ENCODE peak calls at places on chromosomes 3 and 15, in nine cellular contexts. R is endodermal cell, T is A673, A is colonic mucosa, Z is cardiac fibroblast, X is WERI-Rb-1, G is left ventricle myocardium inferior, J is GM13976, P is nephron progenitor cell. V is an unnamed sample.

GRCh38 chr3:152376351-152377183 is 107.8 kb downstream of the MBNL1 start:
- DNase-seq in T (no peak), X (no peak), A (no peak), R (no peak), P (no peak), G (no peak), Z (peak), J (peak), V (no peak)

GRCh38 chr3:8482960-8483665 is 18.5 kb upstream of the LMCD1 start:
- DNase-seq in R (no peak), T (peak), Z (peak), J (no peak), A (peak), P (no peak), X (no peak), G (peak), V (peak)

GRCh38 chr3:77667901-77668300 is 628.0 kb downstream of the ROBO2 start:
- DNase-seq in R (no peak), G (no peak), J (no peak), A (no peak), Z (no peak), T (no peak), X (no peak), P (no peak), V (no peak)

GRCh38 chr15:50911641-50912040 is 3.2 kb downstream of the AP4E1 start:
- DNase-seq in R (no peak), A (no peak), G (no peak), Z (no peak), X (no peak), P (no peak), T (no peak), J (no peak), V (no peak)

GRCh38 chr15:65066635-65067333 is 1.0 kb downstream of the RASL12 start:
- DNase-seq in R (peak), Z (no peak), G (peak), A (no peak), X (no peak), T (no peak), P (peak), J (no peak), V (no peak)

GRCh38 chr3:10546181-10546624 is 40.8 kb upstream of the ATP2B2 start:
- DNase-seq in A (no peak), R (peak), X (no peak), P (peak), J (no peak), Z (no peak), T (no peak), G (no peak), V (no peak)

GRCh38 chr3:194205675-194206133 is 69.8 kb downstream of the HES1 start:
- DNase-seq in X (no peak), J (no peak), T (peak), G (no peak), A (no peak), Z (no peak), R (peak), P (no peak), V (no peak)

GRCh38 chr3:98782826-98783500 is 19.8 kb downstream of the ST3GAL6 start:
- DNase-seq in A (no peak), T (no peak), P (no peak), J (no peak), X (no peak), Z (no peak), R (no peak), G (no peak), V (no peak)

GRCh38 chr3:42651248-42652091 is 2.0 kb upstream of the ZBTB47 start:
- DNase-seq in P (no peak), X (no peak), J (no peak), R (no peak), G (no peak), T (no peak), Z (peak), A (no peak), V (no peak)

GRCh38 chr3:88235102-88235501 is 85.3 kb downstream of the C3orf38 start:
- DNase-seq in J (no peak), P (no peak), G (no peak), R (no peak), X (no peak), Z (no peak), A (no peak), T (peak), V (no peak)

GRCh38 chr15:68409736-68410370 is 22.1 kb downstream of the ITGA11 start:
- DNase-seq in A (peak), R (peak), G (no peak), J (no peak), X (no peak), Z (no peak), P (no peak), T (no peak), V (no peak)

GRCh38 chr15:36330598-36330997 is 248.8 kb upstream of the CDIN1 start:
- DNase-seq in P (no peak), X (peak), A (no peak), G (no peak), Z (no peak), R (peak), T (no peak), J (no peak), V (no peak)

GRCh38 chr3:101518421-101518871 is 5.4 kb upstream of the SENP7 start:
- DNase-seq in P (no peak), Z (no peak), J (peak), T (no peak), R (no peak), X (no peak), G (no peak), A (no peak), V (no peak)

GRCh38 chr3:125300416-125300815 is 74.7 kb downstream of the ZNF148 start:
- DNase-seq in P (no peak), X (no peak), G (no peak), R (no peak), T (no peak), Z (peak), J (no peak), A (no peak), V (no peak)

GRCh38 chr3:154384504-154384903 is 45.5 kb downstream of the GPR149 start:
- DNase-seq in J (no peak), P (no peak), X (no peak), G (no peak), A (no peak), Z (no peak), T (no peak), R (no peak), V (no peak)

GRCh38 chr15:69275933-69276565 is 22.7 kb upstream of the PAQR5 start:
- DNase-seq in P (no peak), G (no peak), J (no peak), Z (no peak), X (no peak), R (no peak), A (no peak), T (no peak), V (no peak)

GRCh38 chr15:70034141-70034540 is 63.6 kb downstream of the TLE3 start:
- DNase-seq in P (no peak), Z (no peak), X (no peak), G (no peak), J (no peak), A (no peak), R (no peak), T (no peak), V (no peak)

GRCh38 chr3:44031387-44032380 is 210.0 kb upstream of the TOPAZ1 start:
- DNase-seq in A (peak), Z (no peak), P (no peak), G (no peak), R (no peak), X (no peak), J (peak), T (no peak), V (no peak)

GRCh38 chr3:75906555-75907112 is 121.3 kb upstream of the ZNF717 start:
- DNase-seq in R (peak), P (peak), J (no peak), T (peak), A (no peak), Z (no peak), G (no peak), X (peak), V (peak)

GRCh38 chr3:127446756-127447155 is 143.8 kb downstream of the TPRA1 start:
- DNase-seq in T (no peak), Z (no peak), G (peak), R (peak), P (no peak), J (no peak), A (no peak), X (no peak), V (no peak)

GRCh38 chr15:33161209-33161608 is 33.3 kb downstream of the FMN1 start:
- DNase-seq in G (no peak), Z (no peak), J (no peak), T (no peak), X (peak), P (no peak), A (no peak), R (no peak), V (no peak)

GRCh38 chr3:101676765-101677435 is at the start of gene ZBTB11:
- DNase-seq in Z (peak), A (peak), X (peak), R (peak), G (peak), T (peak), P (peak), J (peak), V (peak)

GRCh38 chr3:11411956-11412355 is 139.8 kb downstream of the ATG7 start:
- DNase-seq in X (no peak), J (no peak), A (no peak), P (no peak), Z (no peak), G (no peak), R (no peak), T (no peak), V (no peak)

GRCh38 chr3:197428117-197428761 is 127.5 kb downstream of the BDH1 start:
- DNase-seq in X (peak), T (peak), J (no peak), A (peak), Z (peak), R (peak), P (peak), G (peak), V (no peak)

GRCh38 chr3:172476339-172476738 is 28.1 kb upstream of the GHSR start:
- DNase-seq in R (peak), A (no peak), G (no peak), P (no peak), X (no peak), T (no peak), J (no peak), Z (no peak), V (no peak)

GRCh38 chr15:100132309-100132708 is 209.5 kb downstream of the ADAMTS17 start:
- DNase-seq in P (no peak), X (no peak), A (no peak), R (no peak), J (no peak), G (no peak), T (no peak), Z (no peak), V (no peak)

DNA sequence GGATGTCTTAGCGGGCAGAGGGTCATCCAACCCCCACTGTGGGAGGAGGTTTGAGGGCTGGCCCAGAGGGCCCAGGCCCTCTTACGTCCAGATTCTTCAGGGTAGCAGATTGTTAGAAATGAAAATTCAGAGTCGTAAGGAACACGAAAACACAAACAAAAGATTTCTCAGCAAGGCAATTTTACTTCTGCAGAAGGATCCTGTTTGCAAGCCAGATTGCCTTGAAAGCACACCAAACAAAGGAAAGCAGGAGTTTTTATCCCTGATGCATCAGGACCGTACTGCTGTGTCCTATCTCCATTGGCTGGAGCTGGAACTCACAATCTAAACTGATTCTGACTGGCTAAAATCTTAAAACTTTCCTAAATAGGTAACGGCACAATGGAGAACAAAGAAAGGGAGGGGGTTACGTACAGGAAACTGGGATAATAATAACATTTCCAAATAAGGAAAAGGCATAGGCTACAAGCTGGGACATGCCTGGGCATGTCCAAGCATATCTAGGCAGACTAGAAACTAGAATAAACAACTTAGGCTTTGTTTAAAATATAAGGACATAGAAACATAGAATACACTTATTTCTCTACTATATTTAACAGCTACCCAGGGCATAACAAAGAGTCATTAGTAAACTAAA is 97.3 kb upstream of the C2CD4B start:
- DNase-seq in X (no peak), J (no peak), Z (no peak), P (no peak), G (no peak), R (no peak), A (no peak), T (no peak), V (no peak)
- TF ChIP-seq CTCF in X (no peak), J (no peak), Z (no peak), P (no peak), G (no peak), R (no peak), A (no peak), T (no peak), V (no peak)

DNA sequence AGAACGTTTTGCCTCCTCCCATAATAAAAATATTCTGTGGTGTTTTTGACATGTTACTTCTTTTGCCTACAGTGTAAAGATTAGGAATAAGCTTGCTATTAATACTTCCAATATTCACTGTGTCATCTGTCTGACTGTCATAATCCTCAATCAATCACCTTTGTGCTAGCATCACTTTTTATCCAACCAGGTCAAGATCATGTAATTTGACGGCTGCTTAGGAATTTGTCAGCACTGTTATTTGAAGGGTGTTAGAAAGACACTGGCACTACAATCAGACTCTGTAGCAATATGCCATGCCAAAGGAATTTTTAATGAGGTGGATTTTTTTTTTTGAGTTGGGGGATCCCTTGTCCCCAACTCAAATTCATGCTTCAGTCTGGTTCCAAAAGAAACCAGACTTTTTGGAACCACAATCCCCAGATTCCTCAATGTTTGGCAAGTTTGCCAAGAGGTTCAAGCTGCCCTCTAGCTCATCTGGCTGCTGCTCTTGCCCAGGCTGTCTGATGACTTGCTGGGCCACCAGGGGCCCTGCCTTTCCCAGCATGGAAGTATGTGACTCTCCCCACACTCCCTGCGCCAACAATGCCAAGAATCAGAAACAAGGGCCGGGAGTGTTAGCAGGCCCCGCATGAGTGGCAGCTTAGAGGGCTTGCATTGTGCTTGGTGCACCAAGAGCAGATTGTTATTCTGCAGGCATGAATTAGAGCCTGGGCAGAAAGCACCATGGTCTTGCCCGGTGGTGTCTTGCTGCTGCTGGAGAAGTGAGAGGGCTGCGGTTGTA is 58.6 kb upstream of the TSC22D2 start:
- DNase-seq in R (peak), P (no peak), J (no peak), G (peak), A (no peak), X (no peak), Z (peak), T (no peak), V (no peak)
- TF ChIP-seq CTCF in R (peak), P (no peak), J (no peak), G (peak), A (no peak), X (no peak), Z (no peak), T (no peak), V (no peak)

DNA sequence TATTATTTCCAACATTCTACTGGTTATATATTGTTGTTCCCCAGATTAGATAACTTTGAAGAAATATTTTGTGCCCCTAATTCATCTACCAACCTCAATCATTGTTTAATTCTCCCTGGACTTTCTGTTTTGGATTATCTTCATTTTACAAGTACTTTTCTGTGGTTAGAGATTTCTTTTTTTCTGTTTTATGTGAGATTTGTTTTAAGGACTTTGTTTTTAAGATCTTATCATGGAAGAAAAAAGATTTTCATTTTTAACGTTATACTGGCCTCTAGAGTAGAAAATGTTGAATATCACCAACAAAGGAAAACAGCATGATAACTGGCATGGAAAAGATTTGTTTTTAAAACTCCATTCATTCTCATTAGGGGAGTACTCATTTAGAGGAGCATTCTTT is 210.9 kb upstream of the KCNMB2 start:
- DNase-seq in T (peak), G (no peak), P (no peak), R (no peak), Z (peak), J (no peak), A (no peak), X (no peak), V (no peak)
- TF ChIP-seq CTCF in T (peak), G (peak), P (peak), R (peak), Z (peak), J (no peak), A (peak), X (no peak), V (peak)

GRCh38 chr3:121979734-121980449 is 42.2 kb downstream of the ILDR1 start:
- DNase-seq in P (no peak), R (no peak), G (no peak), Z (no peak), A (no peak), T (no peak), J (no peak), X (no peak), V (no peak)

GRCh38 chr3:121974601-121975111 is 47.4 kb downstream of the ILDR1 start:
- DNase-seq in P (no peak), X (no peak), G (no peak), J (no peak), R (no peak), A (no peak), T (no peak), Z (no peak), V (no peak)

GRCh38 chr3:121976727-121977126 is 45.3 kb downstream of the ILDR1 start:
- DNase-seq in P (no peak), G (no peak), T (no peak), Z (no peak), J (no peak), R (no peak), A (no peak), X (no peak), V (no peak)

GRCh38 chr3:121979246-121979645 is 42.8 kb downstream of the ILDR1 start:
- DNase-seq in T (no peak), J (no peak), P (no peak), Z (no peak), G (no peak), A (no peak), X (no peak), R (no peak), V (no peak)

DNA sequence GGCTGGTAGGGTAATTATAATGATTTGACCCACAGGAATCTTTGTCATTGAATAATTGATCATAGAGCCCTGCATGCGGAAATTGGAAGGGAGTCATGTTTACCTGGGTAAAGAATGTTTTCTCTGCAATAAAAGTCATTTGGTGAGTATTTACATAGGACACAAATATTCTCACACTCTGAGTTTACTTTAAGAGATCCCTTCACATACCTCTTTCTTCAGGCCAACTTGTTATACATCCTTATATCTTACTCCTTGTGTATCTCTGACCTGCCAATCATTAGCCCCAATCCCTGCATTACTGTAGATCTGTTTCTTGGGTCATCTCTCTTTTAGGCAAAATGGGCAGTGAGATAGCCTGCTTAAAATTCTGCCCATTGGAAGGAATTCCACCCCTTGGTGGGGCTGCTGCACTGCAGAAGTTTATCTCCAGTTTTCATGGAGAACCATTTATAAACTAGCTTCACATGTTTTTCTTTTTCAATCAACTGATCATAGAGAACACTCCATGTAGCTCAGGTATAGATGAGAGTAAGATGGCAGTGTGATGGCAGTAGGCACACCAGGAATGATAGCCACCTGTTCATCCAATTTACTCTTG is 46.2 kb downstream of the ILDR1 start:
- DNase-seq in X (no peak), T (no peak), A (no peak), J (no peak), Z (no peak), R (no peak), P (no peak), G (no peak), V (no peak)
- TF ChIP-seq CTCF in X (no peak), T (peak), A (no peak), J (no peak), Z (no peak), R (no peak), P (no peak), G (no peak), V (no peak)

GRCh38 chr3:58530354-58530865 is 6.6 kb downstream of the ACOX2 start:
- DNase-seq in Z (no peak), R (no peak), J (peak), A (no peak), X (no peak), P (no peak), G (no peak), T (no peak), V (no peak)

GRCh38 chr3:58534592-58535494 is 2.1 kb downstream of the ACOX2 start:
- DNase-seq in R (no peak), X (no peak), G (no peak), J (no peak), P (no peak), T (no peak), A (no peak), Z (no peak), V (no peak)

GRCh38 chr3:58531555-58531954 is 5.4 kb downstream of the ACOX2 start:
- DNase-seq in Z (no peak), R (no peak), T (no peak), A (peak), G (no peak), P (no peak), X (no peak), J (peak), V (no peak)

GRCh38 chr3:58531956-58532355 is 5.0 kb downstream of the ACOX2 start:
- DNase-seq in T (peak), P (no peak), R (no peak), X (no peak), J (peak), G (no peak), A (no peak), Z (no peak), V (no peak)

GRCh38 chr3:58532794-58533220 is 4.2 kb downstream of the ACOX2 start:
- DNase-seq in P (peak), J (peak), R (peak), G (peak), X (peak), T (peak), A (peak), Z (peak), V (peak)
- TF ChIP-seq CTCF in P (peak), J (peak), R (peak), G (peak), X (peak), T (peak), A (peak), Z (peak), V (peak)

V was measured in left lung.